ENCODE peak calls at places on chromosomes 12 and 14, in four cellular contexts. E is GM12878, Z is K562, B is HL-60. I is an unnamed sample.

GRCh38 chr12:30391766-30392366 is 303.8 kb downstream of the IPO8 start:
- DNase-seq in E (no peak), Z (no peak), B (no peak), I (no peak)

GRCh38 chr12:115611477-115611876 is 666.0 kb downstream of the MED13L start:
- DNase-seq in E (no peak), Z (no peak), B (no peak), I (no peak)

GRCh38 chr12:49518914-49519573 is 19.8 kb upstream of the KCNH3 start:
- DNase-seq in E (no peak), Z (no peak), B (no peak), I (no peak)

GRCh38 chr14:72420749-72421452 is 473.0 kb downstream of the DPF3 start:
- DNase-seq in E (peak), Z (peak), B (no peak), I (no peak)

GRCh38 chr12:107344035-107344808 is 250.9 kb upstream of the CRY1 start:
- DNase-seq in E (no peak), Z (no peak), B (no peak), I (no peak)

GRCh38 chr12:3089588-3089987 is 12.4 kb downstream of the TSPAN9 start:
- DNase-seq in E (no peak), Z (no peak), B (no peak), I (no peak)

GRCh38 chr12:28242888-28243633 is 52.8 kb downstream of the CCDC91 start:
- DNase-seq in E (no peak), Z (peak), B (no peak), I (no peak)

GRCh38 chr12:87383705-87384104 is 645.5 kb downstream of the C12orf50 start:
- DNase-seq in E (no peak), Z (no peak), B (no peak), I (no peak)

GRCh38 chr14:105145381-105146180 is 23.0 kb downstream of the JAG2 start:
- DNase-seq in E (no peak), Z (no peak), B (no peak), I (no peak)

GRCh38 chr12:104680506-104680905 is 223.8 kb downstream of the CHST11 start:
- DNase-seq in E (no peak), Z (no peak), B (no peak), I (no peak)

GRCh38 chr12:29238822-29239291 is 89.8 kb downstream of the FAR2 start:
- DNase-seq in E (no peak), Z (no peak), B (no peak), I (no peak)

GRCh38 chr12:72330291-72330690 is 58.1 kb downstream of the TRHDE start:
- DNase-seq in E (no peak), Z (no peak), B (no peak), I (no peak)

GRCh38 chr12:6335451-6336078 is 6.3 kb downstream of the TNFRSF1A start:
- DNase-seq in E (peak), Z (peak), B (no peak), I (peak)

GRCh38 chr12:46384451-46385301 is 12.1 kb upstream of the SLC38A2 start:
- DNase-seq in E (no peak), Z (no peak), B (no peak), I (no peak)

GRCh38 chr14:23047751-23048693 is 6.0 kb downstream of the PSMB11 start:
- DNase-seq in E (no peak), Z (no peak), B (no peak), I (no peak)

GRCh38 chr12:27511031-27511722 is 12.8 kb upstream of the PPFIBP1 start:
- DNase-seq in E (no peak), Z (no peak), B (no peak), I (no peak)

GRCh38 chr12:11657511-11657910 is 8.0 kb downstream of the ETV6 start:
- DNase-seq in E (no peak), Z (no peak), B (no peak), I (no peak)

GRCh38 chr14:75709207-75709812 is 48.3 kb downstream of the TTLL5 start:
- DNase-seq in E (peak), Z (peak), B (peak), I (peak)

GRCh38 chr12:42086021-42086420 is 58.7 kb downstream of the GXYLT1 start:
- DNase-seq in E (no peak), Z (no peak), B (no peak), I (no peak)

GRCh38 chr12:42090899-42091298 is 53.8 kb downstream of the GXYLT1 start:
- DNase-seq in E (no peak), Z (no peak), B (no peak), I (no peak)

GRCh38 chr12:42094277-42094676 is 50.4 kb downstream of the GXYLT1 start:
- DNase-seq in E (no peak), Z (peak), B (no peak), I (no peak)

DNA sequence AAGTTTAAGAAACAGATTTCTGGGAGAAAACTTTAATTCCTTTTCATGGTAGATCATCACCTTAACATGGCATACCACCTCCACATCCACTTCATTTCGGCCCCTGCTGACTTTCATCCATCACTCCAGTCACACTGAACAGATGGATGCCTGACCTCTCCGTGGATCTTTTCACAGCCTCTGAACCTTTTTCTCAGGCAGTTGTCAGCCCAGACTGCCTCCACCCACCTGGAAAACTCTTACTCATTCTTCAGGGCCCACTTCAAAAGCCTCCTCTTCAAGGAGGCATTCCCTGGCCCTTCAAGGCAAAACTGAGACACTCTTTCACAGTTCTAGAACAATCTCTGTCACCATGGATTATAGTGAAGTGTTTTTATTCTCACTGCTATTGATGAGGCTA is 52.9 kb downstream of the GXYLT1 start:
- DNase-seq in E (no peak), Z (no peak), B (no peak), I (no peak)
- TF ChIP-seq SPI1 in E (no peak), Z (no peak), B (no peak), I (no peak)

GRCh38 chr12:92573104-92573503 is 129.7 kb upstream of the PLEKHG7 start:
- DNase-seq in E (no peak), Z (no peak), B (no peak), I (no peak)

GRCh38 chr12:92571169-92571568 is 131.6 kb upstream of the PLEKHG7 start:
- DNase-seq in E (no peak), Z (no peak), B (no peak), I (no peak)

GRCh38 chr12:92570056-92570753 is 132.6 kb upstream of the PLEKHG7 start:
- DNase-seq in E (peak), Z (peak), B (no peak), I (no peak)

GRCh38 chr12:92574046-92574783 is 128.6 kb upstream of the PLEKHG7 start:
- DNase-seq in E (no peak), Z (no peak), B (no peak), I (no peak)

DNA sequence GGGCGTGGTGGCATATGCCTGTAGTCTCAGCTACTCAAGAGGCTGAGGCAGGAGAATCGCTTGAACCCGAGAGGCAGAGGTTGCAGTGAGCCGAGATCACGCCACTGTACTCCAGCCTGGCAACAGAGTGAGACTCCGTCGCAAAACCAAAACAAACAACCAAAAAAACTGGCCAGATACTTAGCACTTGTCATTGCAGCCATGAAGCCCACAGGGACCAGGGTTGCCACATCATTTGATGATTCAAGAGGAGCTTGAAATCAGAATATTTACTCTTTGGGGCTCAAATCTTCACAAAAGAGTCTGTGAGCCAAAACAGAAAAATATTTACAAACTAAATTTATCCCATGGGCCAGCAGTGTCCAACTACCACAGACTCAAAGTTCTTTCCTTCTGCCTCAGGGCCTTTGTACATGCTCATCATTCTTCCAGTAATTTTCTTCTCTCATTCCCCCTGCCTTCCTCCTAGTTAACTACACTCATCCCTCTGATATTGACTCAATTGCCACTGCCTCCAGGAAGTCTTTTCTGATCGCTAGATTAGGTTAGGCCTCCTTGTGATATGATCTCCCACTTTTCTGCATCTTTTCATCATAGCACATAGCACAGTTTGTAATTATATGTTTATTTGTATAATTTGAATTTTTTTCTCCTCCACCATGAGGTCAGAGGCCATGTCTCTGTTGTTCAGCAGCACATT is 130.8 kb upstream of the PLEKHG7 start:
- DNase-seq in E (no peak), Z (no peak), B (no peak), I (no peak)
- TF ChIP-seq SPI1 in E (no peak), Z (no peak), B (no peak), I (no peak)

DNA sequence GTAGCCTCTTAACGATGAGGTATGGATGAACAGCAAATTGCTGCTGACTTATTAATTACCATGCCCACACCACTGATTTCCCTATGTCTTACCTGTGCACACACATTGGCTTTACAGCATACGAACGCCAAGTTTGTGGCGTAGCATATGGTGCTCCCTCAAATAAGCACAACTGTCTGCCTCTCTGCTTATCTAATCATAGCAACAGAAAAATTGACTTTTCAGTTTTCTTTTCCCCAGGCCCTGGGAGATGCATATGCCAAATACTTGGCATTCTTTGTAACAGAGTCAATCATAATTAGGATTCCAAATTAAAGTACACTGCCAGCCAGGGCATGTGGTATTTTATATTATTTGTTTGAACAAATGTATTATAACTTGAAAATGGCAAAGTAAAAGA is 625.5 kb downstream of the DIO2 start:
- DNase-seq in E (no peak), Z (no peak), B (no peak), I (no peak)
- TF ChIP-seq SPI1 in E (no peak), Z (no peak), B (no peak), I (no peak)

GRCh38 chr14:51365241-51365940 is 125.3 kb downstream of the TMX1 start:
- DNase-seq in E (no peak), Z (no peak), B (no peak), I (no peak)
- TF ChIP-seq SPI1 in E (no peak), Z (no peak), B (no peak), I (no peak)

GRCh38 chr14:28577711-28578131 is 188.9 kb upstream of the FOXG1 start:
- DNase-seq in E (no peak), Z (no peak), B (no peak), I (no peak)
- TF ChIP-seq SPI1 in E (no peak), Z (no peak), B (no peak), I (no peak)

I was measured in GM12891.